ENCODE peak calls at places on chromosomes 12 and 14, in six cellular contexts. O is RWPE1, Z is cardiac muscle cell, H is heart right ventricle, B is mammary epithelial cell, N is fibroblast of the aortic adventitia. Q is an unnamed sample.

GRCh38 chr12:90152897-90153624 is 444.4 kb upstream of the ATP2B1 start:
- DNase-seq in O (no peak), Z (no peak), H (no peak), B (no peak), N (no peak), Q (peak; percentile 13)

GRCh38 chr12:70275045-70275444 is 31.8 kb downstream of the CNOT2 start:
- DNase-seq in O (no peak), Z (no peak), H (no peak), B (no peak), N (no peak), Q (no peak)

GRCh38 chr12:51850933-51851244 is 2.4 kb upstream of the FIGNL2 start:
- DNase-seq in O (no peak), Z (no peak), H (no peak), B (no peak), N (no peak), Q (no peak)

GRCh38 chr12:25859976-25860375 is 98.5 kb upstream of the RASSF8 start:
- DNase-seq in O (no peak), Z (no peak), H (no peak), B (peak; percentile 73), N (no peak), Q (peak; percentile 5)

GRCh38 chr12:52042706-52043385 is 8.4 kb upstream of the NR4A1 start:
- DNase-seq in O (no peak), Z (no peak), H (no peak), B (no peak), N (no peak), Q (no peak)

GRCh38 chr14:101367421-101368261 is 193.7 kb upstream of the DIO3 start:
- DNase-seq in O (no peak), Z (no peak), H (no peak), B (no peak), N (no peak), Q (no peak)

GRCh38 chr14:75861161-75861621 is 120.6 kb downstream of the TGFB3 start:
- DNase-seq in O (no peak), Z (peak; percentile 87), H (no peak), B (peak; percentile 84), N (peak; percentile 87), Q (peak; percentile 92)

GRCh38 chr14:100841445-100842403 is 15.8 kb downstream of the MEG3 start:
- DNase-seq in O (no peak), Z (no peak), H (no peak), B (no peak), N (no peak), Q (no peak)

GRCh38 chr12:12902036-12902435 is 10.7 kb downstream of the GPRC5A start:
- DNase-seq in O (peak; percentile 58), Z (peak; percentile 84), H (no peak), B (peak; percentile 61), N (peak; percentile 87), Q (peak; percentile 75)

GRCh38 chr12:24039113-24039525 is 89.6 kb upstream of the SOX5 start:
- DNase-seq in O (peak; percentile 25), Z (peak; percentile 92), H (no peak), B (peak; percentile 35), N (peak; percentile 93), Q (peak; percentile 96)

GRCh38 chr14:67853748-67854147 is 34.2 kb downstream of the RAD51B start:
- DNase-seq in O (no peak), Z (no peak), H (no peak), B (no peak), N (no peak), Q (no peak)

GRCh38 chr12:53325539-53326061 is 4.2 kb upstream of the AAAS start:
- DNase-seq in O (peak; percentile 20), Z (no peak), H (peak; percentile 49), B (no peak), N (no peak), Q (no peak)

GRCh38 chr12:65781681-65782269 is 42.5 kb upstream of the HMGA2 start:
- DNase-seq in O (no peak), Z (no peak), H (no peak), B (peak; percentile 43), N (no peak), Q (no peak)

GRCh38 chr12:117684471-117684870 is 284.3 kb downstream of the KSR2 start:
- DNase-seq in O (no peak), Z (no peak), H (no peak), B (no peak), N (no peak), Q (no peak)

DNA sequence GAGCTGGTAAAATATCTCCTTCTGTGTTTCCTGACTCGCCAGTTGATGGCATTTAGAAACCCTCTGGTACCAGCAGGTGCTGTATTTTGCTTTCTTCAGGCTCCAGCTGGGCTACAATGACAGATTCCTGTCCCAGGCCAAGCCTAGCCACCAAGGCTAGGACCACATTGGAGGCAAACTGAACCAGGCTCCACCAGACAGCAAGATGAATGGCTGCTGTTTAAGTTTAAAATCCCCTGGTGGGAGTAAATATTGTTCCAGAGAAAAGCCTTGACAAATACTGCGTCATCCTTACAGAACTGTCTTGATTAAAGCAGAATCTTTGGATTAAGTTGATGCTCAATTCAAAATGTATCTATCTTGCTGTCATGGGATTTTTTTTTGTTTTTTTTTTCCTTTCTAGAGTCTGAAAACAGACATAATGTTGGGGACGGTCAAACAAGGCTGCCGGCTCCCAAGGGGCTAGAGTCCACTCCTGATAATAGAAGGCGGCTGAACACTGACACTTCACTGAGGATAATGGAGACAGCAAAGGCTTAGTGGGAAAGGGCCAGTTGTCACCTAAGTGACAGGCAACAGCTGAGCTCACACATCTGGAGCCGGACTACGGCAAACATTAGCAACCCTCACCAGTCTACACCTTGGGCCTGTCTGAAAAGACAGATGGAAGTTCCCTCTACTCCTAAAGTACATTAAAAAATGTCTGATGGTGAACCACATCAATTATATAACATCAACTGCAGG is 1.8 kb downstream of the PRICKLE1 start:
- DNase-seq in O (no peak), Z (peak; percentile 36), H (no peak), B (no peak), N (peak; percentile 47), Q (no peak)
- TF ChIP-seq CTCF in O (no peak), Z (no peak), H (no peak), B (no peak), N (no peak), Q (no peak)

GRCh38 chr12:132426349-132427176 is 63.4 kb upstream of the FBRSL1 start:
- DNase-seq in O (no peak), Z (no peak), H (no peak), B (no peak), N (no peak), Q (no peak)

GRCh38 chr12:132424811-132425210 is 65.1 kb upstream of the FBRSL1 start:
- DNase-seq in O (no peak), Z (no peak), H (no peak), B (no peak), N (no peak), Q (no peak)

GRCh38 chr12:132422057-132423043 is 67.6 kb upstream of the FBRSL1 start:
- DNase-seq in O (no peak), Z (no peak), H (no peak), B (no peak), N (peak; percentile 56), Q (no peak)

GRCh38 chr12:132424118-132424438 is 65.9 kb upstream of the FBRSL1 start:
- DNase-seq in O (no peak), Z (no peak), H (no peak), B (no peak), N (no peak), Q (no peak)

DNA sequence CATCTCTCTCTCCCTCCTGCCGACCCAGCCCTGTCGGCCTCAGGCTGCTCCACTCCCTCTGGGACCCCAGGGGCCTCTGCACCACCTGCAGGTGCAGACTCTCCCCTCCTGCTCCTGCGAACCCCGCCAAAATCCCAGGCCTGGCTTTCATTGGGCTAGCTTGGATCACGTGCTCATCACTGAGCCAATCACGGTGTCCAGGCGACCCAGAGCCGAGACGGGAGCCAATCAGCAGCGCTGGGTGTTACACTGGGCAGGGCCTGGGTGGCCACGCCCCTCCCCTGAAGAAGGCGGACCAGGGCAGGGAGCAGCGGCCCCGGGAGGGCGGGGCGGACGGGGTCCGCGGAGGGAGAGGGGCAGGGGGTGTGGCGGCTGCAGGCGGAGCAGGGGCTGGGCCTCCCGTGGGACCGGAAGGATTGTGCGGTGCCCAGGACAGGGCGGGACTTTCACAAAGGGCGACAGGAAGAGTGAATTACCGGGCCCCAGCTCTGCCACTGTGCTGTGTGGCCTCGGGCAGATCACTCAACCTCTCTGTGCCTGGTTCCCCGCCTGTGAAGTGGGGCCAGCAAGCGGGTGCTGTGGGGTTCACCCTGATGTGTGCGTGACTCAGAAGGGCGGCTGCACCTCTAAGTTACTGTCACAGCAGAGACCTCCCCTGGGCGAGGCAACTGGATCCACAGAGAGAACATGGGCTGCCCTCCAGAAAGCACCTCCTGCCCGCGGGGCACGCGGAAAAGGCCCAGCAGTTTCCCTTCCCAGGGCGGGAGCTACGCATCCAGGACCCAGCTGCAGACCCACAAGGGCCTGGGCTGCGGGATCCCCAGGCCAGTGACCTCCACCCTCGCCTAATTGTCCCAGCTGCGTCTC is 66.5 kb upstream of the FBRSL1 start:
- DNase-seq in O (peak; percentile 52), Z (no peak), H (no peak), B (no peak), N (no peak), Q (no peak)
- TF ChIP-seq CTCF in O (no peak), Z (no peak), H (no peak), B (no peak), N (no peak), Q (no peak)

DNA sequence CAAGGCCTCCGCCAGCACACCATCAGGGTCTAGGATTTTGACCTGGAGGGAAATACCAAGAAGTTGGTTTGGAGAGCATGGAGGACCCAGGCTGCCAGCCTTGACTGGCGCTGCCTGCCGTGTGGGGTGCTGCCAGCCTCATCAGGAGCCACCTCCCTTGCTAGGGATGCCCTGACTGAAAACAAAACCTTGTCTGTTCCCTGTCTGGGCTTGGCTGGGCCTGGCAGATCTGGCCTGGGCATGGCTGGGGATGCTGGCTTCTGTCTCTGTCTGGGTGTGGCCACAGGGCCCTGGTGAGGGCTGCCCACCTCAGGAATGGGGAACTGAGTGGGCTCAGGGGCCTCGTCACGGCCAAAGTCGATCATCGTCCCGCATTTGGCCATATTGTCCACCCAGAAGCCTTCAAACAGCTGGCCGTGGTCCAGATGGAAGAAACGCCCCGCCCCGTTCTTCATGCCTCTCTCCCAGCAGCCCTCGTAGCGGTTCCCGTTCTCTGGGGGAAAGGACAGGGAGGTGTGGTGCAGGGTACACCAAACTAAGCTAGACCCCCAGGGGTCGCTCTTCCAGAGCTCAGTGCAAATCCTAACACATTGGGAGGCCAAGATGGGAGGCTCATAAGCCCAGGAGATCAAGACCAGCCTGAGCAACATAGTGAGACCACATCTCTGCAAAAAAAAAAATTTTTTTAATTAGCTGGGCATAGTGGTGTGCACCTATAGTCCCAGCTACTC is 16.5 kb downstream of the MORN3 start:
- DNase-seq in O (no peak), Z (no peak), H (no peak), B (no peak), N (no peak), Q (no peak)
- TF ChIP-seq CTCF in O (no peak), Z (no peak), H (no peak), B (no peak), N (no peak), Q (no peak)

DNA sequence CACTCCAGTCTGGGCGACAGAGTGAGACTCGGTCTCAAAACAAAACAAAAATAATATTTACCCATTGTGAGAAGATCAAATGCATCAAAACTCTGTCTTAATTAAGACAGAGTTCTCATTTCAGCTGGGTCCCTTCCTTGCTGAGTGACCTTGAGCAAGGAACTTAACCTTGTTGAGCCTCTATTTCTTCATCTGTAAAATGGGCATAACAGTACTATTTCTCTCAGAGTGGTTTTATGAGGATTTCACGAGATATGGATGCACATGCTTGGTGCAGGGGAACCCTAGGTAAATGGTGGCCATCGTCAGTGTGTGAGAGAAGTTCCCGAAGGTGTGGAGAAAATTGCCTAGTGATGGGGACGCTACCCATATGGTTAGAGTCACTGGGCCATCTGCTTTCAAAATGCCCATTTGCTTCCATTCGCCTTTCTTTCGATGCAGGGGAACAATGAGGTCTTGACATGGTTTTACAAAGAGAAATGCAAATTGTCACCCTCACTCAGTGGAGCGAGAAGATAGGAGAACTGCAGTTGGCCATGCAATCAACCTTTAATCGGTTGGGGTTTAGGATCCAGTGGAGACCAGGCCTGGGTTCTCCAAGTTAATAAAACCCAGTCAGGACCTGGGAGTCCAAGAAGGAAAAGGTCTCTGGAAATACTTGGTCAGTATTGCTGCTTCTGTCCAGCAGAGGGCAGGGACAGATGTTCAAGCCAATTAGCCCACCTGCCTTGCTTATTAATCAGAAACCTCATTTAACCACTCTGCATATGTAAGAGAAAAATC is 37.1 kb downstream of the CFAP251 start:
- DNase-seq in O (no peak), Z (peak; percentile 44), H (no peak), B (peak; percentile 10), N (peak; percentile 47), Q (peak; percentile 31)
- TF ChIP-seq CTCF in O (peak; percentile 49), Z (peak; percentile 66), H (peak; percentile 60), B (peak; percentile 61), N (peak; percentile 66), Q (peak; percentile 34)

Q was measured in MCF 10A.